ENCODE peak calls at places on chromosomes 4 and X, in five cellular contexts. W is cardiac muscle cell, D is IMR-90, U is thyroid gland, X is fibroblast of lung. B is an unnamed sample.

GRCh38 chr4:8085491-8086479 is 72.8 kb downstream of the ABLIM2 start:
- DNase-seq in W (no peak), D (no peak), U (no peak), X (no peak), B (peak; percentile 47)

GRCh38 chr4:85761803-85762202 is 286.9 kb downstream of the ARHGAP24 start:
- DNase-seq in W (peak; percentile 86), D (peak; percentile 82), U (no peak), X (peak; percentile 94), B (peak; percentile 23)

GRCh38 chrX:1418901-1419544 is 27.1 kb upstream of the SLC25A6 start:
- DNase-seq in W (no peak), D (no peak), U (no peak), X (no peak), B (no peak)

GRCh38 chr4:37825943-37826281 is 574 bp upstream of the PGM2 start:
- DNase-seq in W (no peak), D (no peak), U (no peak), X (no peak), B (no peak)

GRCh38 chr4:89298160-89298559 is 9.4 kb downstream of the GPRIN3 start:
- DNase-seq in W (no peak), D (no peak), U (no peak), X (no peak), B (no peak)

GRCh38 chr4:87192155-87192919 is 28.1 kb downstream of the KLHL8 start:
- DNase-seq in W (peak; percentile 25), D (no peak), U (no peak), X (no peak), B (no peak)

GRCh38 chr4:145863191-145863590 is 75.4 kb downstream of the ZNF827 start:
- DNase-seq in W (no peak), D (no peak), U (no peak), X (no peak), B (no peak)

GRCh38 chrX:16869393-16870094 is 618 bp downstream of the RBBP7 start:
- DNase-seq in W (peak; percentile 32), D (peak; percentile 18), U (peak; percentile 32), X (no peak), B (no peak)

GRCh38 chr4:42729505-42730237 is 72.8 kb upstream of the ATP8A1 start:
- DNase-seq in W (no peak), D (no peak), U (peak; percentile 46), X (no peak), B (no peak)

GRCh38 chr4:76178296-76178695 is 30.1 kb upstream of the NUP54 start:
- DNase-seq in W (peak; percentile 58), D (no peak), U (no peak), X (no peak), B (no peak)

GRCh38 chr4:84433603-84434232 is 65.4 kb downstream of the NKX6-1 start:
- DNase-seq in W (no peak), D (no peak), U (no peak), X (no peak), B (no peak)

GRCh38 chrX:136691028-136691809 is 43.3 kb downstream of the CD40LG start:
- DNase-seq in W (no peak), D (peak; percentile 15), U (no peak), X (no peak), B (no peak)

GRCh38 chrX:109578916-109579315 is 42.3 kb downstream of the NXT2 start:
- DNase-seq in W (peak; percentile 2), D (no peak), U (no peak), X (no peak), B (no peak)

GRCh38 chr4:166318810-166319525 is 445.9 kb downstream of the TLL1 start:
- DNase-seq in W (peak; percentile 64), D (peak; percentile 0), U (no peak), X (no peak), B (no peak)

GRCh38 chr4:145154573-145154972 is 25.8 kb downstream of the OTUD4 start:
- DNase-seq in W (peak; percentile 54), D (peak; percentile 35), U (peak; percentile 14), X (peak; percentile 39), B (no peak)

GRCh38 chr4:69214716-69215115 is at the start of gene UGT2B11:
- DNase-seq in W (no peak), D (no peak), U (no peak), X (no peak), B (no peak)

GRCh38 chr4:25635501-25635900 is 20.1 kb upstream of the SLC34A2 start:
- DNase-seq in W (no peak), D (no peak), U (no peak), X (no peak), B (no peak)

GRCh38 chr4:47741200-47741599 is 96.7 kb downstream of the CORIN start:
- DNase-seq in W (peak; percentile 56), D (peak; percentile 29), U (no peak), X (peak; percentile 64), B (no peak)

GRCh38 chr4:120730777-120731320 is 191.7 kb downstream of the PRDM5 start:
- DNase-seq in W (no peak), D (no peak), U (no peak), X (no peak), B (no peak)

GRCh38 chr4:168496834-168497233 is at the start of gene PALLD:
- DNase-seq in W (peak; percentile 26), D (peak; percentile 60), U (no peak), X (peak; percentile 42), B (peak; percentile 27)

GRCh38 chr4:119525005-119525749 is 103.4 kb downstream of the PDE5A start:
- DNase-seq in W (peak; percentile 77), D (peak; percentile 91), U (no peak), X (peak; percentile 78), B (no peak)

GRCh38 chr4:2284934-2285664 is 23.2 kb upstream of the MXD4 start:
- DNase-seq in W (peak; percentile 52), D (peak; percentile 79), U (no peak), X (peak; percentile 31), B (no peak)

GRCh38 chrX:8730812-8731578 is 942 bp downstream of the ANOS1 start:
- DNase-seq in W (no peak), D (no peak), U (peak; percentile 35), X (no peak), B (peak; percentile 15)

GRCh38 chr4:96025031-96025430 is 185.1 kb downstream of the PDHA2 start:
- DNase-seq in W (no peak), D (no peak), U (no peak), X (no peak), B (no peak)

GRCh38 chrX:154806837-154807501 is 1.7 kb upstream of the MPP1 start:
- DNase-seq in W (no peak), D (no peak), U (no peak), X (no peak), B (no peak)

GRCh38 chr4:77777135-77777777 is 41.9 kb downstream of the CNOT6L start:
- DNase-seq in W (peak; percentile 58), D (peak; percentile 9), U (no peak), X (peak; percentile 11), B (no peak)

GRCh38 chr4:170978990-170979389 is 834.2 kb upstream of the GALNTL6 start:
- DNase-seq in W (no peak), D (no peak), U (no peak), X (no peak), B (no peak)

GRCh38 chr4:89136525-89136924 is 25.2 kb downstream of the TIGD2 start:
- DNase-seq in W (no peak), D (peak; percentile 70), U (no peak), X (no peak), B (no peak)

GRCh38 chr4:7719354-7720174 is 220.1 kb downstream of the AFAP1 start:
- DNase-seq in W (peak; percentile 47), D (no peak), U (peak; percentile 59), X (peak; percentile 29), B (peak; percentile 76)

GRCh38 chr4:107279729-107280128 is 243.6 kb upstream of the DKK2 start:
- DNase-seq in W (peak; percentile 46), D (peak; percentile 39), U (no peak), X (peak; percentile 8), B (no peak)

GRCh38 chr4:135917016-135917415 is 1615.3 kb downstream of the PCDH18 start:
- DNase-seq in W (no peak), D (peak; percentile 20), U (no peak), X (peak; percentile 70), B (no peak)

DNA sequence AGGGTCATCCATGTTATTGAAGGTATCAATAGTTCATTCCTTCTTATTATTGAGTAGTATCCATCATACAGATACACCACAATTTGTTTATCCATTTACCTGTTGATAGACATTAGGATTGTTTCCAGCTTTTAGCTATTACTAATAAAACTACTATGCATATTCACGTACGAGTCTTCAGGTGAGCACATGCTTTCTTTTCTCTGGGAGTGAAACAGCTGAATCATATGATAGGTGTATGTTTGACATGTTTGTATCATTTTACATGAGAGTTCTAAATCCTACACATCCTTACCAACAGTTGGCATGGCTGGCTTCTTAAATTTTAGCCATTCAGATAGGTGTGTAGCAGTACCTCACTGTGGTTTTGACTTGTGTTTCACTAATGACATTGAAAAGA is 556.6 kb upstream of the DIPK2B start:
- DNase-seq in W (no peak), D (no peak), U (no peak), X (no peak), B (no peak)
- H3K4me1 ChIP-seq in W (no peaks in the 10 kb centered on the region), D (peaks cover 10% of the 10 kb centered on the region), U (peaks cover 65% of the 10 kb centered on the region), X (peaks cover 18% of the 10 kb centered on the region), B (no peaks in the 10 kb centered on the region)

GRCh38 chrX:140050906-140051305 is 85.6 kb upstream of the CXorf66 start:
- DNase-seq in W (peak; percentile 8), D (peak; percentile 15), U (no peak), X (peak; percentile 8), B (no peak)
- TF ChIP-seq CTCF in W (peak; percentile 24), D (peak; percentile 43), U (peak; percentile 48), X (peak; percentile 37), B (no peak)

GRCh38 chrX:39762266-39762841 is 335.4 kb downstream of the BCOR start:
- DNase-seq in W (peak; percentile 90), D (peak; percentile 84), U (no peak), X (peak; percentile 89), B (no peak)
- H3K4me1 ChIP-seq in W (peaks cover 17% of the 10 kb centered on the region), D (peaks cover 23% of the 10 kb centered on the region), U (peaks cover 15% of the 10 kb centered on the region), X (peaks cover 4% of the 10 kb centered on the region), B (peaks cover 5% of the 10 kb centered on the region)

DNA sequence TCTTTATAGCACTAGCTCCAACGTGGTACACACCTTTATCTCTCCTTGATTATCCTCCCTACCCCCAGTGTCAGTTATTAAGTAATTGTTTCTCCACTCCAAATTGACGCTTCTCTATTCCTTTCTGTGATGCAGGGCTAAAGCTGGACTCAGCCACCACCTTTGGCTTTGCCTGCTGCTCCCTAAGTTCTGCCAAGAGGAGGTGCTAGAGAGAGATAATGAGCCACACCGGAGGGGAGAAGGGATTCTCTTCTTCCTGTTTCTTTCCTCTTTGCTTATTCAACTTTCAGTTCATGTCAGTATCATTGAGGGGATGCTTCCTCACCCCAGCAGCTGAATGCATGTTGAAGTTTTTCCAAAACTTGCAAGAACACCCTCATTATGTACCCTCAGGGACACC is 176.5 kb downstream of the GBA3 start:
- DNase-seq in W (no peak), D (no peak), U (no peak), X (no peak), B (no peak)
- TF ChIP-seq CTCF in W (no peak), D (no peak), U (no peak), X (no peak), B (no peak)

GRCh38 chr4:10108818-10109783 is 7.5 kb downstream of the WDR1 start:
- DNase-seq in W (peak; percentile 42), D (peak; percentile 55), U (peak; percentile 62), X (no peak), B (no peak)

GRCh38 chr4:10105920-10106319 is 10.7 kb downstream of the WDR1 start:
- DNase-seq in W (no peak), D (no peak), U (no peak), X (no peak), B (no peak)

GRCh38 chr4:10106421-10107039 is 10.1 kb downstream of the WDR1 start:
- DNase-seq in W (peak; percentile 95), D (peak; percentile 97), U (peak; percentile 37), X (peak; percentile 98), B (peak; percentile 80)

GRCh38 chr4:10108391-10108790 is 8.2 kb downstream of the WDR1 start:
- DNase-seq in W (no peak), D (no peak), U (no peak), X (no peak), B (no peak)

GRCh38 chr4:10107111-10108091 is 9.2 kb downstream of the WDR1 start:
- DNase-seq in W (peak; percentile 56), D (peak; percentile 28), U (no peak), X (no peak), B (no peak)
- H3K4me1 ChIP-seq in W (peaks cover 71% of the 10 kb centered on the region), D (peaks cover 70% of the 10 kb centered on the region), U (peaks cover 80% of the 10 kb centered on the region), X (peaks cover 44% of the 10 kb centered on the region), B (peaks cover 98% of the 10 kb centered on the region)

B was measured in psoas muscle.